ENCODE peak calls at places on chromosomes 5 and 9, in four cellular contexts. I is GM23248; A is ovary; M is stimulated activated CD4-positive, alpha-beta T cell treated with anti-CD3 and anti-CD28 coated beads, Interleukin-4, amount 100 ng/mL, for 1 hour. K is an unnamed sample.

GRCh38 chr9:35193762-35194161 is 32.0 kb downstream of the UNC13B start:
- DNase-seq in M (no peak), A (no peak), I (peak; percentile 13), K (no peak)

GRCh38 chr9:22203371-22204138 is 194.4 kb upstream of the CDKN2B start:
- DNase-seq in M (no peak), A (no peak), I (peak; percentile 79), K (no peak)

GRCh38 chr5:135372654-135373381 is 26.2 kb downstream of the MACROH2A1 start:
- DNase-seq in I (no peak), A (no peak), M (no peak), K (no peak)

GRCh38 chr5:160262151-160262550 is 32.8 kb downstream of the FABP6 start:
- DNase-seq in M (no peak), I (no peak), A (no peak), K (peak; percentile 72)

GRCh38 chr5:6804766-6805165 is 91.5 kb downstream of the TENT4A start:
- DNase-seq in I (peak; percentile 63), A (no peak), M (no peak), K (no peak)

GRCh38 chr9:72383978-72384709 is 19.1 kb upstream of the ZFAND5 start:
- DNase-seq in I (peak; percentile 92), M (no peak), A (no peak), K (no peak)

GRCh38 chr5:81825237-81825636 is 74.3 kb upstream of the SSBP2 start:
- DNase-seq in I (peak; percentile 93), A (peak; percentile 27), M (no peak), K (no peak)

GRCh38 chr9:137095664-137096517 is 9.1 kb downstream of the MAN1B1 start:
- DNase-seq in A (no peak), I (no peak), M (peak; percentile 83), K (no peak)

GRCh38 chr9:112925058-112925641 is 34.5 kb upstream of the SLC46A2 start:
- DNase-seq in I (peak; percentile 50), M (no peak), A (no peak), K (peak; percentile 51)

GRCh38 chr9:126508171-126508591 is 105.5 kb upstream of the LMX1B start:
- DNase-seq in M (no peak), A (no peak), I (no peak), K (no peak)

GRCh38 chr5:4018968-4019766 is 423.5 kb downstream of the IRX1 start:
- DNase-seq in M (no peak), I (peak; percentile 46), A (no peak), K (no peak)

GRCh38 chr9:79060726-79061125 is 511.0 kb upstream of the TLE4 start:
- DNase-seq in A (no peak), M (no peak), I (peak; percentile 44), K (no peak)

GRCh38 chr9:98807811-98808195 is 333 bp downstream of the GALNT12 start:
- DNase-seq in I (peak; percentile 55), M (peak; percentile 34), A (no peak), K (peak; percentile 61)

GRCh38 chr5:61590473-61590872 is 258.4 kb downstream of the ZSWIM6 start:
- DNase-seq in A (no peak), I (no peak), M (no peak), K (no peak)

GRCh38 chr5:127400946-127401670 is 110.5 kb downstream of the MEGF10 start:
- DNase-seq in M (no peak), I (no peak), A (no peak), K (no peak)

GRCh38 chr5:97427235-97427634 is 244.2 kb upstream of the RIOK2 start:
- DNase-seq in I (no peak), M (no peak), A (no peak), K (no peak)

GRCh38 chr5:87195104-87195581 is 72.5 kb upstream of the RASA1 start:
- DNase-seq in A (no peak), I (peak; percentile 86), M (peak; percentile 13), K (no peak)

GRCh38 chr9:63859475-63860215 is 1425.4 kb downstream of the FOXD4L5 start:
- DNase-seq in M (no peak), I (peak; percentile 6), A (no peak), K (no peak)

GRCh38 chr5:149450199-149450598 is 71.1 kb upstream of the IL17B start:
- DNase-seq in A (peak; percentile 76), M (no peak), I (peak; percentile 69), K (no peak)

GRCh38 chr5:18811616-18812015 is 1176.4 kb downstream of the CDH18 start:
- DNase-seq in I (no peak), A (no peak), M (no peak), K (no peak)

GRCh38 chr9:130893250-130894101 is 3.1 kb downstream of the QRFP start:
- DNase-seq in M (no peak), A (no peak), I (no peak), K (peak; percentile 72)

GRCh38 chr5:153352685-153353219 is 137.7 kb upstream of the GRIA1 start:
- DNase-seq in A (no peak), I (peak; percentile 10), M (peak; percentile 8), K (peak; percentile 26)

GRCh38 chr5:163888366-163888765 is 382.9 kb downstream of the MAT2B start:
- DNase-seq in I (no peak), A (no peak), M (no peak), K (no peak)

GRCh38 chr5:5755888-5756287 is 333.4 kb downstream of the ICE1 start:
- DNase-seq in A (no peak), M (no peak), I (no peak), K (no peak)

GRCh38 chr9:80884180-80884579 is 805.2 kb downstream of the TLE1 start:
- DNase-seq in A (no peak), I (no peak), M (no peak), K (no peak)

GRCh38 chr9:88870627-88871026 is 120.6 kb upstream of the S1PR3 start:
- DNase-seq in M (no peak), A (no peak), I (no peak), K (no peak)

GRCh38 chr5:58002318-58002717 is 457.6 kb downstream of the PLK2 start:
- DNase-seq in I (peak; percentile 4), A (no peak), M (no peak), K (no peak)

K was measured in left kidney.